ENCODE peak calls at places on chromosomes 16 and 17, in nine cellular contexts. C, L, T, K, E, Z, O, G and N are unnamed samples.

GRCh38 chr17:27544350-27545131 is 86.4 kb upstream of the LGALS9 start:
- DNase-seq in G (no peak), T (no peak), Z (peak; percentile 59), E (no peak), K (no peak), L (no peak), C (peak; percentile 9), O (no peak), N (no peak)

GRCh38 chr16:88705076-88705684 is 1.0 kb downstream of the RNF166 start:
- DNase-seq in Z (peak; percentile 18), T (no peak), E (no peak), K (no peak), C (peak; percentile 52), O (no peak), L (no peak), G (peak; percentile 44), N (no peak)

GRCh38 chr16:89723279-89724250 is 2.2 kb downstream of the ZNF276 start:
- DNase-seq in C (peak; percentile 91), L (no peak), E (no peak), O (no peak), G (peak; percentile 57), K (no peak), Z (peak; percentile 36), T (peak; percentile 70), N (peak; percentile 64)

GRCh38 chr17:15257316-15257925 is 7.7 kb downstream of the PMP22 start:
- DNase-seq in L (peak; percentile 77), O (peak; percentile 82), K (peak; percentile 88), Z (peak; percentile 86), E (peak; percentile 83), T (peak; percentile 87), G (peak; percentile 76), C (peak; percentile 32), N (peak; percentile 85)

GRCh38 chr17:18985475-18985874 is 19.1 kb downstream of the FAM83G start:
- DNase-seq in O (no peak), T (no peak), K (no peak), L (no peak), C (no peak), G (no peak), Z (no peak), E (no peak), N (no peak)

GRCh38 chr16:46853713-46854443 is 22.9 kb upstream of the C16orf87 start:
- DNase-seq in Z (peak; percentile 83), T (peak; percentile 76), C (peak; percentile 34), O (peak; percentile 74), G (peak; percentile 84), K (peak; percentile 90), L (peak; percentile 70), E (peak; percentile 90), N (peak; percentile 88)

GRCh38 chr16:17607075-17607509 is 136.3 kb upstream of the XYLT1 start:
- DNase-seq in K (no peak), L (no peak), G (no peak), O (no peak), Z (no peak), C (no peak), E (no peak), T (no peak), N (no peak)

GRCh38 chr17:44269118-44269794 is 1.3 kb upstream of the SLC4A1 start:
- DNase-seq in K (no peak), E (no peak), L (no peak), G (no peak), O (no peak), C (no peak), T (no peak), Z (no peak), N (peak; percentile 30)

GRCh38 chr16:84950906-84951305 is 60.4 kb downstream of the ZDHHC7 start:
- DNase-seq in T (no peak), E (no peak), L (no peak), C (peak; percentile 10), G (no peak), O (peak; percentile 66), K (peak; percentile 62), Z (no peak), N (no peak)

GRCh38 chr16:80034469-80034826 is 433.9 kb upstream of the MAF start:
- DNase-seq in C (no peak), L (no peak), Z (no peak), G (no peak), O (peak; percentile 44), E (no peak), K (no peak), T (no peak), N (no peak)

GRCh38 chr16:30927789-30928378 is 4.5 kb downstream of the FBXL19 start:
- DNase-seq in Z (peak; percentile 40), O (peak; percentile 79), E (peak; percentile 81), L (peak; percentile 52), T (peak; percentile 56), G (peak; percentile 41), C (no peak), K (peak; percentile 97), N (peak; percentile 90)

GRCh38 chr16:54921229-54921824 is 9.3 kb upstream of the IRX5 start:
- DNase-seq in K (no peak), G (no peak), L (no peak), Z (peak; percentile 17), C (no peak), E (no peak), O (no peak), T (no peak), N (no peak)

GRCh38 chr17:39739020-39739884 is 1.5 kb downstream of the GRB7 start:
- DNase-seq in G (peak; percentile 91), K (peak; percentile 80), C (no peak), T (no peak), L (peak; percentile 36), E (peak; percentile 73), Z (no peak), O (peak; percentile 80), N (peak; percentile 54)

GRCh38 chr17:42276609-42277341 is 584 bp upstream of the STAT5B start:
- DNase-seq in Z (peak; percentile 91), G (peak; percentile 75), T (peak; percentile 74), E (peak; percentile 58), O (peak; percentile 66), L (peak; percentile 79), K (peak; percentile 72), C (no peak), N (peak; percentile 77)

GRCh38 chr17:42274273-42274542 is 2.0 kb downstream of the STAT5B start:
- DNase-seq in T (no peak), L (no peak), O (no peak), G (no peak), E (no peak), C (no peak), Z (no peak), K (no peak), N (no peak)

GRCh38 chr17:42276359-42276608 is at the start of gene STAT5B:
- DNase-seq in Z (peak; percentile 71), K (peak; percentile 73), T (peak; percentile 67), L (peak; percentile 74), E (peak; percentile 87), G (peak; percentile 80), O (peak; percentile 58), C (peak; percentile 73), N (peak; percentile 75)

GRCh38 chr17:42274812-42275526 is 1.2 kb downstream of the STAT5B start:
- DNase-seq in C (no peak), Z (no peak), K (no peak), E (no peak), G (no peak), T (no peak), L (no peak), O (no peak), N (no peak)

GRCh38 chr17:42275527-42276358 is 448 bp downstream of the STAT5B start:
- DNase-seq in O (no peak), C (peak; percentile 27), G (peak; percentile 19), T (no peak), E (peak; percentile 67), K (peak; percentile 67), L (peak; percentile 54), Z (peak; percentile 66), N (peak; percentile 64)
- H3K4me1 ChIP-seq in O (peaks cover 36% of the 10 kb centered on the region), C (peaks cover 48% of the 10 kb centered on the region), G (peaks cover 29% of the 10 kb centered on the region), T (peaks cover 17% of the 10 kb centered on the region), E (peaks cover 30% of the 10 kb centered on the region), K (peaks cover 3% of the 10 kb centered on the region), L (no peaks in the 10 kb centered on the region), Z (peaks cover 23% of the 10 kb centered on the region), N (peaks cover 20% of the 10 kb centered on the region)

DNA sequence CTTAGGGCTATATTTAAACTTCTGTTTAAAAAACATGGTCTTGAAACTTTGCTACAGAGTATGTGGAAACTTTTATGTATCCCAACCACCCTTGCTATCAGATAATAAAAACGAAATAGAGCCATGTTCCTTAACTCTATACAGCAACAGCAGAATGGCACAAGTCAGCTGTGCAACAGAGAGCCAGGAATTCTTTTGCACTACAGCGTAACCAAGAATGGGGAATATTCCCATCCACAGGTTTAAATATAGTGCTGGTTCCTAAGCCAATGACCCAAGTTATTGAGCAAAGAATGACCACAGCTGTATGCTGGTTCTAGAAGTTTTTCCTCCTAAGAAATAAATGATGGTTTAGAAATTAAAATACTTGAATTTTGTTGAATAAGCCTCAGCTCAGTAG is 33.1 kb downstream of the SETD6 start:
- DNase-seq in Z (no peak), L (no peak), E (no peak), G (no peak), C (no peak), T (no peak), K (no peak), O (no peak), N (no peak)
- H3K4me1 ChIP-seq in Z (no peaks in the 10 kb centered on the region), L (no peaks in the 10 kb centered on the region), E (no peaks in the 10 kb centered on the region), G (no peaks in the 10 kb centered on the region), C (no peaks in the 10 kb centered on the region), T (peaks cover 3% of the 10 kb centered on the region), K (no peaks in the 10 kb centered on the region), O (no peaks in the 10 kb centered on the region), N (no peaks in the 10 kb centered on the region)

DNA sequence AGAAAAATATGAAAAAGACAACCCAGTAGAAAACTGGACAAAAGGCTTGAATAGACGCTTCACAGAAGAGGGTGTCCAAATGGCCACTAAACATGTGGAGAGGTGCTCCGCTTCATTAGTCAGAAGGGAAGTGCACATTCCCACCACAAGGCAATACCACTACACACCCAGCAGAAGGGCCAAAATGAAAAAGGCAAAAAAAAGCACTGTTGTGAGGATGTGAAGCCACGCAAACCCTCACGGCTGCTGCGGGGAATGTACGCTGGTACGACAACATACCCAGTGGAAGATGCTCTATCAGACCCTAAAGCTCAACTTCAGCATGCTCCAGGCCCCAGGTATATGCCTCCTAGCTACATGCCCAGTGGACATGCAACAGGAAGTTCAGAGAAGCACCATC is 17.0 kb downstream of the PIK3R5 start:
- DNase-seq in T (no peak), L (no peak), C (no peak), G (no peak), E (no peak), Z (no peak), O (no peak), K (no peak), N (no peak)
- H3K4me1 ChIP-seq in T (no peaks in the 10 kb centered on the region), L (no peaks in the 10 kb centered on the region), C (peaks cover 89% of the 10 kb centered on the region), G (no peaks in the 10 kb centered on the region), E (no peaks in the 10 kb centered on the region), Z (no peaks in the 10 kb centered on the region), O (no peaks in the 10 kb centered on the region), K (no peaks in the 10 kb centered on the region), N (no peaks in the 10 kb centered on the region)

DNA sequence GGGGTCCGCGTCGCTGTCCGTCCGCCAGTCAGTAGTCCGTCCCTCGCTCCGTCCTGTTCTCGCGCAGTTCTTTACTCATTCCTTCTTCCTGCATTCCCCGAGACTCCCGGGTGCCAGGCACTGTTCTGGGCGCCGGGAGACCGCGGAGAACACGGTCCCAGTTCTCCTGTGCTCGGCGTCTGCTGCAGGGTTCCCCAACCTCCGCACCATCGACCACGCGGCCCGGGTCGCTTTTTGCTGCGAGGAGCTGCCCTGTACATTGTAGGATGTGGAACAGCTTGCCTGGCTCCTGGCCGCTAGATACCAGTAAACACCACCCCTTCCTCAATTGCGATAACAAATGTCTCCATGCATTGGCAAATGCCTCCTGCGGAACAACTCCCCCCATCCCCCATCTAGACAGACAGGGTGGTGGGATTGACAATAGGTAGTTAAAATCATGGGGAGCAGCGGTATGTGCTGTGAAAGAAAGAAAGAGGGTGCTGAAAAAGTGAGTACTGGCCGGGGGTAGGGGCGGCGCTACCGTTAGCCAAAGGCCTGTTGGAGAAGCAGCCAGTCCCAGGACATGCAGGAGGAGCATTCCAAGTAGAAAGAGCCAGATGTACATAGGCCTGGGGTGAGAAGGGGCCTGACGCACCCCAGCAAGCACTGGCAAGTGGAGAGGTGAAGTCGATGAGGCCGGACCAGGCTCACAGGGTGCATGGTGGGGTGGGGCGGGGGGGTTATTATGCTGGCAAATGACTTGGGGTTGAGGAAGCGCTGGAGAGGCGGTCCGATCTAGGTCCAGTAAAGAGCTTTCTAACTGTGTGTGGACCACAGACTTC is 655 bp downstream of the TRAF7 start:
- DNase-seq in E (peak; percentile 61), K (peak; percentile 59), L (peak; percentile 40), C (no peak), T (no peak), G (no peak), O (no peak), Z (peak; percentile 74), N (no peak)
- H3K4me1 ChIP-seq in E (peaks cover 48% of the 10 kb centered on the region), K (peaks cover 7% of the 10 kb centered on the region), L (peaks cover 34% of the 10 kb centered on the region), C (peaks cover 62% of the 10 kb centered on the region), T (peaks cover 55% of the 10 kb centered on the region), G (peaks cover 82% of the 10 kb centered on the region), O (peaks cover 62% of the 10 kb centered on the region), Z (peaks cover 29% of the 10 kb centered on the region), N (peaks cover 60% of the 10 kb centered on the region)